ENCODE peak calls at places on chromosomes 5 and 9, in five cellular contexts. One of them, this sample, is unnamed.

GRCh38 chr5:130868186-130868821 is 296.8 kb downstream of the HINT1 start:
- ATAC-seq in activated naive CD8-positive, alpha-beta T cell treated with anti-CD3 and anti-CD28 coated beads, Interleukin-2, amount 10 ng/mL, durations not matched to agents 7 days and 5 days: no peak
- ATAC-seq in left colon: no peak
- ATAC-seq in CD4-positive, alpha-beta T cell: no peak
- ATAC-seq in stimulated activated naive B cell treated with anti-CD40 and anti-IgM and Interleukin-4, amounts not matched to agents 10 μg/mL and 1 μg/mL and 100 μg/mL, for 72 hours: no peak
- ATAC-seq in this sample: no peak

GRCh38 chr5:170748986-170749385 is 34.5 kb upstream of the GABRP start:
- ATAC-seq in left colon: no peak
- ATAC-seq in CD4-positive, alpha-beta T cell: no peak
- ATAC-seq in stimulated activated naive B cell treated with anti-CD40 and anti-IgM and Interleukin-4, amounts not matched to agents 10 μg/mL and 1 μg/mL and 100 μg/mL, for 72 hours: no peak
- ATAC-seq in activated naive CD8-positive, alpha-beta T cell treated with anti-CD3 and anti-CD28 coated beads, Interleukin-2, amount 10 ng/mL, durations not matched to agents 7 days and 5 days: no peak
- ATAC-seq in this sample: no peak

GRCh38 chr9:7137571-7137970 is 379.8 kb downstream of the KDM4C start:
- ATAC-seq in activated naive CD8-positive, alpha-beta T cell treated with anti-CD3 and anti-CD28 coated beads, Interleukin-2, amount 10 ng/mL, durations not matched to agents 7 days and 5 days: no peak
- ATAC-seq in left colon: peak; percentile 91
- ATAC-seq in CD4-positive, alpha-beta T cell: no peak
- ATAC-seq in stimulated activated naive B cell treated with anti-CD40 and anti-IgM and Interleukin-4, amounts not matched to agents 10 μg/mL and 1 μg/mL and 100 μg/mL, for 72 hours: no peak
- ATAC-seq in this sample: no peak

GRCh38 chr9:93154293-93154903 is 20.3 kb upstream of the NINJ1 start:
- ATAC-seq in left colon: peak; percentile 61
- ATAC-seq in activated naive CD8-positive, alpha-beta T cell treated with anti-CD3 and anti-CD28 coated beads, Interleukin-2, amount 10 ng/mL, durations not matched to agents 7 days and 5 days: peak; percentile 40
- ATAC-seq in CD4-positive, alpha-beta T cell: peak; percentile 79
- ATAC-seq in stimulated activated naive B cell treated with anti-CD40 and anti-IgM and Interleukin-4, amounts not matched to agents 10 μg/mL and 1 μg/mL and 100 μg/mL, for 72 hours: peak; percentile 28
- ATAC-seq in this sample: peak; percentile 84

GRCh38 chr9:131447148-131447547 is 53.3 kb downstream of the PRRC2B start:
- ATAC-seq in CD4-positive, alpha-beta T cell: no peak
- ATAC-seq in activated naive CD8-positive, alpha-beta T cell treated with anti-CD3 and anti-CD28 coated beads, Interleukin-2, amount 10 ng/mL, durations not matched to agents 7 days and 5 days: no peak
- ATAC-seq in stimulated activated naive B cell treated with anti-CD40 and anti-IgM and Interleukin-4, amounts not matched to agents 10 μg/mL and 1 μg/mL and 100 μg/mL, for 72 hours: no peak
- ATAC-seq in left colon: no peak
- ATAC-seq in this sample: no peak

GRCh38 chr9:38075272-38075671 is 6.2 kb upstream of the SHB start:
- ATAC-seq in activated naive CD8-positive, alpha-beta T cell treated with anti-CD3 and anti-CD28 coated beads, Interleukin-2, amount 10 ng/mL, durations not matched to agents 7 days and 5 days: no peak
- ATAC-seq in stimulated activated naive B cell treated with anti-CD40 and anti-IgM and Interleukin-4, amounts not matched to agents 10 μg/mL and 1 μg/mL and 100 μg/mL, for 72 hours: no peak
- ATAC-seq in left colon: no peak
- ATAC-seq in CD4-positive, alpha-beta T cell: no peak
- ATAC-seq in this sample: no peak

GRCh38 chr5:91955610-91956009 is 572.5 kb upstream of the ARRDC3 start:
- ATAC-seq in stimulated activated naive B cell treated with anti-CD40 and anti-IgM and Interleukin-4, amounts not matched to agents 10 μg/mL and 1 μg/mL and 100 μg/mL, for 72 hours: no peak
- ATAC-seq in activated naive CD8-positive, alpha-beta T cell treated with anti-CD3 and anti-CD28 coated beads, Interleukin-2, amount 10 ng/mL, durations not matched to agents 7 days and 5 days: no peak
- ATAC-seq in left colon: no peak
- ATAC-seq in CD4-positive, alpha-beta T cell: no peak
- ATAC-seq in this sample: no peak

GRCh38 chr5:59460368-59461153 is 433.0 kb downstream of the PDE4D start:
- ATAC-seq in CD4-positive, alpha-beta T cell: no peak
- ATAC-seq in activated naive CD8-positive, alpha-beta T cell treated with anti-CD3 and anti-CD28 coated beads, Interleukin-2, amount 10 ng/mL, durations not matched to agents 7 days and 5 days: no peak
- ATAC-seq in stimulated activated naive B cell treated with anti-CD40 and anti-IgM and Interleukin-4, amounts not matched to agents 10 μg/mL and 1 μg/mL and 100 μg/mL, for 72 hours: no peak
- ATAC-seq in left colon: no peak
- ATAC-seq in this sample: no peak

GRCh38 chr5:55232194-55232984 is 1.0 kb downstream of the CCNO start:
- ATAC-seq in activated naive CD8-positive, alpha-beta T cell treated with anti-CD3 and anti-CD28 coated beads, Interleukin-2, amount 10 ng/mL, durations not matched to agents 7 days and 5 days: no peak
- ATAC-seq in stimulated activated naive B cell treated with anti-CD40 and anti-IgM and Interleukin-4, amounts not matched to agents 10 μg/mL and 1 μg/mL and 100 μg/mL, for 72 hours: no peak
- ATAC-seq in CD4-positive, alpha-beta T cell: peak; percentile 13
- ATAC-seq in left colon: peak; percentile 27
- ATAC-seq in this sample: no peak

GRCh38 chr9:98253563-98253962 is 1.9 kb downstream of the TBC1D2 start:
- ATAC-seq in CD4-positive, alpha-beta T cell: no peak
- ATAC-seq in left colon: no peak
- ATAC-seq in activated naive CD8-positive, alpha-beta T cell treated with anti-CD3 and anti-CD28 coated beads, Interleukin-2, amount 10 ng/mL, durations not matched to agents 7 days and 5 days: no peak
- ATAC-seq in stimulated activated naive B cell treated with anti-CD40 and anti-IgM and Interleukin-4, amounts not matched to agents 10 μg/mL and 1 μg/mL and 100 μg/mL, for 72 hours: no peak
- ATAC-seq in this sample: no peak

GRCh38 chr5:168234133-168234532 is 57.3 kb upstream of the WWC1 start:
- ATAC-seq in stimulated activated naive B cell treated with anti-CD40 and anti-IgM and Interleukin-4, amounts not matched to agents 10 μg/mL and 1 μg/mL and 100 μg/mL, for 72 hours: no peak
- ATAC-seq in CD4-positive, alpha-beta T cell: no peak
- ATAC-seq in activated naive CD8-positive, alpha-beta T cell treated with anti-CD3 and anti-CD28 coated beads, Interleukin-2, amount 10 ng/mL, durations not matched to agents 7 days and 5 days: no peak
- ATAC-seq in left colon: no peak
- ATAC-seq in this sample: no peak

GRCh38 chr5:6143523-6143922 is 234.8 kb downstream of the MED10 start:
- ATAC-seq in stimulated activated naive B cell treated with anti-CD40 and anti-IgM and Interleukin-4, amounts not matched to agents 10 μg/mL and 1 μg/mL and 100 μg/mL, for 72 hours: no peak
- ATAC-seq in activated naive CD8-positive, alpha-beta T cell treated with anti-CD3 and anti-CD28 coated beads, Interleukin-2, amount 10 ng/mL, durations not matched to agents 7 days and 5 days: no peak
- ATAC-seq in CD4-positive, alpha-beta T cell: no peak
- ATAC-seq in left colon: no peak
- ATAC-seq in this sample: no peak

GRCh38 chr5:147303251-147303650 is 68.4 kb downstream of the STK32A start:
- ATAC-seq in stimulated activated naive B cell treated with anti-CD40 and anti-IgM and Interleukin-4, amounts not matched to agents 10 μg/mL and 1 μg/mL and 100 μg/mL, for 72 hours: no peak
- ATAC-seq in CD4-positive, alpha-beta T cell: no peak
- ATAC-seq in activated naive CD8-positive, alpha-beta T cell treated with anti-CD3 and anti-CD28 coated beads, Interleukin-2, amount 10 ng/mL, durations not matched to agents 7 days and 5 days: no peak
- ATAC-seq in left colon: no peak
- ATAC-seq in this sample: peak; percentile 46

GRCh38 chr9:109245300-109245897 is 75.5 kb downstream of the EPB41L4B start:
- ATAC-seq in stimulated activated naive B cell treated with anti-CD40 and anti-IgM and Interleukin-4, amounts not matched to agents 10 μg/mL and 1 μg/mL and 100 μg/mL, for 72 hours: no peak
- ATAC-seq in left colon: no peak
- ATAC-seq in CD4-positive, alpha-beta T cell: no peak
- ATAC-seq in activated naive CD8-positive, alpha-beta T cell treated with anti-CD3 and anti-CD28 coated beads, Interleukin-2, amount 10 ng/mL, durations not matched to agents 7 days and 5 days: no peak
- ATAC-seq in this sample: no peak

GRCh38 chr9:99389087-99390033 is 167.3 kb downstream of the SEC61B start:
- ATAC-seq in activated naive CD8-positive, alpha-beta T cell treated with anti-CD3 and anti-CD28 coated beads, Interleukin-2, amount 10 ng/mL, durations not matched to agents 7 days and 5 days: no peak
- ATAC-seq in CD4-positive, alpha-beta T cell: no peak
- ATAC-seq in stimulated activated naive B cell treated with anti-CD40 and anti-IgM and Interleukin-4, amounts not matched to agents 10 μg/mL and 1 μg/mL and 100 μg/mL, for 72 hours: no peak
- ATAC-seq in left colon: no peak
- ATAC-seq in this sample: no peak

GRCh38 chr5:66814146-66814991 is 218.2 kb downstream of the MAST4 start:
- ATAC-seq in CD4-positive, alpha-beta T cell: peak; percentile 68
- ATAC-seq in activated naive CD8-positive, alpha-beta T cell treated with anti-CD3 and anti-CD28 coated beads, Interleukin-2, amount 10 ng/mL, durations not matched to agents 7 days and 5 days: peak; percentile 77
- ATAC-seq in stimulated activated naive B cell treated with anti-CD40 and anti-IgM and Interleukin-4, amounts not matched to agents 10 μg/mL and 1 μg/mL and 100 μg/mL, for 72 hours: peak; percentile 84
- ATAC-seq in left colon: peak; percentile 65
- ATAC-seq in this sample: peak; percentile 88

GRCh38 chr5:137078171-137078665 is 420.9 kb downstream of the SPOCK1 start:
- ATAC-seq in stimulated activated naive B cell treated with anti-CD40 and anti-IgM and Interleukin-4, amounts not matched to agents 10 μg/mL and 1 μg/mL and 100 μg/mL, for 72 hours: no peak
- ATAC-seq in activated naive CD8-positive, alpha-beta T cell treated with anti-CD3 and anti-CD28 coated beads, Interleukin-2, amount 10 ng/mL, durations not matched to agents 7 days and 5 days: no peak
- ATAC-seq in left colon: no peak
- ATAC-seq in CD4-positive, alpha-beta T cell: no peak
- ATAC-seq in this sample: no peak

GRCh38 chr5:144421411-144421810 is 250.7 kb downstream of the KCTD16 start:
- ATAC-seq in left colon: no peak
- ATAC-seq in activated naive CD8-positive, alpha-beta T cell treated with anti-CD3 and anti-CD28 coated beads, Interleukin-2, amount 10 ng/mL, durations not matched to agents 7 days and 5 days: no peak
- ATAC-seq in stimulated activated naive B cell treated with anti-CD40 and anti-IgM and Interleukin-4, amounts not matched to agents 10 μg/mL and 1 μg/mL and 100 μg/mL, for 72 hours: no peak
- ATAC-seq in CD4-positive, alpha-beta T cell: no peak
- ATAC-seq in this sample: no peak

GRCh38 chr5:133110709-133111108 is 58.9 kb downstream of the HSPA4 start:
- ATAC-seq in stimulated activated naive B cell treated with anti-CD40 and anti-IgM and Interleukin-4, amounts not matched to agents 10 μg/mL and 1 μg/mL and 100 μg/mL, for 72 hours: no peak
- ATAC-seq in activated naive CD8-positive, alpha-beta T cell treated with anti-CD3 and anti-CD28 coated beads, Interleukin-2, amount 10 ng/mL, durations not matched to agents 7 days and 5 days: no peak
- ATAC-seq in CD4-positive, alpha-beta T cell: no peak
- ATAC-seq in left colon: no peak
- ATAC-seq in this sample: peak; percentile 27

This sample was measured in SK-N-SH treated with all-trans-retinoic acid at 6 μM for 48 hours.